ENCODE peak calls at places on chromosomes 13 and 19, in nine cellular contexts. One of them, this sample, is unnamed.

GRCh38 chr13:53141336-53141735 is 112.7 kb downstream of the OLFM4 start:
- DNase-seq in ascending aorta: no peak
- DNase-seq in heart left ventricle: no peak
- DNase-seq in omental fat pad: no peak
- DNase-seq in cardiac muscle cell: no peak
- DNase-seq in CD4-positive, alpha-beta T cell: no peak
- DNase-seq in upper lobe of right lung: no peak
- DNase-seq in dorsolateral prefrontal cortex: no peak
- DNase-seq in epithelial cell of esophagus: no peak
- DNase-seq in this sample: no peak

GRCh38 chr13:39779337-39780270 is 124.1 kb downstream of the COG6 start:
- DNase-seq in dorsolateral prefrontal cortex: no peak
- DNase-seq in heart left ventricle: no peak
- DNase-seq in upper lobe of right lung: no peak
- DNase-seq in CD4-positive, alpha-beta T cell: peak
- DNase-seq in ascending aorta: no peak
- DNase-seq in cardiac muscle cell: no peak
- DNase-seq in epithelial cell of esophagus: peak
- DNase-seq in omental fat pad: no peak
- DNase-seq in this sample: no peak

GRCh38 chr19:11964496-11964857 is 363 bp upstream of the ZNF763 start:
- DNase-seq in heart left ventricle: no peak
- DNase-seq in dorsolateral prefrontal cortex: no peak
- DNase-seq in upper lobe of right lung: peak
- DNase-seq in CD4-positive, alpha-beta T cell: no peak
- DNase-seq in epithelial cell of esophagus: no peak
- DNase-seq in ascending aorta: no peak
- DNase-seq in cardiac muscle cell: no peak
- DNase-seq in omental fat pad: no peak
- DNase-seq in this sample: no peak

GRCh38 chr19:14661372-14661924 is 13.2 kb downstream of the ADGRE3 start:
- DNase-seq in heart left ventricle: no peak
- DNase-seq in dorsolateral prefrontal cortex: no peak
- DNase-seq in omental fat pad: no peak
- DNase-seq in ascending aorta: no peak
- DNase-seq in CD4-positive, alpha-beta T cell: no peak
- DNase-seq in upper lobe of right lung: no peak
- DNase-seq in epithelial cell of esophagus: no peak
- DNase-seq in cardiac muscle cell: no peak
- DNase-seq in this sample: no peak

GRCh38 chr13:99356216-99357089 is 49.3 kb upstream of the GPR183 start:
- DNase-seq in omental fat pad: no peak
- DNase-seq in heart left ventricle: peak
- DNase-seq in ascending aorta: peak
- DNase-seq in cardiac muscle cell: no peak
- DNase-seq in upper lobe of right lung: no peak
- DNase-seq in CD4-positive, alpha-beta T cell: peak
- DNase-seq in epithelial cell of esophagus: no peak
- DNase-seq in dorsolateral prefrontal cortex: no peak
- DNase-seq in this sample: no peak

GRCh38 chr19:33781536-33781935 is 15.1 kb upstream of the KCTD15 start:
- DNase-seq in heart left ventricle: no peak
- DNase-seq in CD4-positive, alpha-beta T cell: no peak
- DNase-seq in cardiac muscle cell: no peak
- DNase-seq in dorsolateral prefrontal cortex: no peak
- DNase-seq in epithelial cell of esophagus: no peak
- DNase-seq in ascending aorta: no peak
- DNase-seq in omental fat pad: no peak
- DNase-seq in upper lobe of right lung: no peak
- DNase-seq in this sample: no peak

GRCh38 chr19:40959338-40959737 is 31.7 kb upstream of the CYP2B6 start:
- DNase-seq in omental fat pad: no peak
- DNase-seq in CD4-positive, alpha-beta T cell: no peak
- DNase-seq in dorsolateral prefrontal cortex: no peak
- DNase-seq in epithelial cell of esophagus: no peak
- DNase-seq in heart left ventricle: no peak
- DNase-seq in cardiac muscle cell: no peak
- DNase-seq in ascending aorta: no peak
- DNase-seq in upper lobe of right lung: no peak
- DNase-seq in this sample: no peak

GRCh38 chr19:13057147-13057572 is 45.5 kb downstream of the LYL1 start:
- DNase-seq in cardiac muscle cell: no peak
- DNase-seq in omental fat pad: no peak
- DNase-seq in dorsolateral prefrontal cortex: no peak
- DNase-seq in upper lobe of right lung: no peak
- DNase-seq in heart left ventricle: no peak
- DNase-seq in ascending aorta: no peak
- DNase-seq in CD4-positive, alpha-beta T cell: no peak
- DNase-seq in epithelial cell of esophagus: no peak
- DNase-seq in this sample: no peak

GRCh38 chr13:77521194-77521593 is 14.3 kb upstream of the SCEL start:
- DNase-seq in ascending aorta: no peak
- DNase-seq in epithelial cell of esophagus: peak
- DNase-seq in omental fat pad: no peak
- DNase-seq in heart left ventricle: no peak
- DNase-seq in dorsolateral prefrontal cortex: no peak
- DNase-seq in upper lobe of right lung: no peak
- DNase-seq in CD4-positive, alpha-beta T cell: no peak
- DNase-seq in cardiac muscle cell: no peak
- DNase-seq in this sample: no peak

GRCh38 chr19:1673645-1674292 is 21.4 kb upstream of the TCF3 start:
- DNase-seq in upper lobe of right lung: no peak
- DNase-seq in epithelial cell of esophagus: no peak
- DNase-seq in heart left ventricle: no peak
- DNase-seq in ascending aorta: no peak
- DNase-seq in CD4-positive, alpha-beta T cell: no peak
- DNase-seq in dorsolateral prefrontal cortex: no peak
- DNase-seq in omental fat pad: no peak
- DNase-seq in cardiac muscle cell: no peak
- DNase-seq in this sample: no peak

GRCh38 chr19:2097330-2098327 is 914 bp downstream of the IZUMO4 start:
- DNase-seq in epithelial cell of esophagus: no peak
- DNase-seq in heart left ventricle: peak
- DNase-seq in upper lobe of right lung: no peak
- DNase-seq in dorsolateral prefrontal cortex: no peak
- DNase-seq in omental fat pad: no peak
- DNase-seq in CD4-positive, alpha-beta T cell: peak
- DNase-seq in ascending aorta: no peak
- DNase-seq in cardiac muscle cell: no peak
- DNase-seq in this sample: no peak

GRCh38 chr19:14203258-14203657 is 2.7 kb downstream of the ADGRL1 start:
- DNase-seq in ascending aorta: no peak
- DNase-seq in heart left ventricle: no peak
- DNase-seq in omental fat pad: no peak
- DNase-seq in epithelial cell of esophagus: no peak
- DNase-seq in cardiac muscle cell: no peak
- DNase-seq in upper lobe of right lung: no peak
- DNase-seq in dorsolateral prefrontal cortex: no peak
- DNase-seq in CD4-positive, alpha-beta T cell: no peak
- DNase-seq in this sample: no peak

GRCh38 chr13:109205315-109205714 is 575.9 kb downstream of the MYO16 start:
- DNase-seq in heart left ventricle: no peak
- DNase-seq in dorsolateral prefrontal cortex: no peak
- DNase-seq in omental fat pad: no peak
- DNase-seq in epithelial cell of esophagus: no peak
- DNase-seq in ascending aorta: no peak
- DNase-seq in CD4-positive, alpha-beta T cell: no peak
- DNase-seq in cardiac muscle cell: no peak
- DNase-seq in upper lobe of right lung: no peak
- DNase-seq in this sample: no peak

DNA sequence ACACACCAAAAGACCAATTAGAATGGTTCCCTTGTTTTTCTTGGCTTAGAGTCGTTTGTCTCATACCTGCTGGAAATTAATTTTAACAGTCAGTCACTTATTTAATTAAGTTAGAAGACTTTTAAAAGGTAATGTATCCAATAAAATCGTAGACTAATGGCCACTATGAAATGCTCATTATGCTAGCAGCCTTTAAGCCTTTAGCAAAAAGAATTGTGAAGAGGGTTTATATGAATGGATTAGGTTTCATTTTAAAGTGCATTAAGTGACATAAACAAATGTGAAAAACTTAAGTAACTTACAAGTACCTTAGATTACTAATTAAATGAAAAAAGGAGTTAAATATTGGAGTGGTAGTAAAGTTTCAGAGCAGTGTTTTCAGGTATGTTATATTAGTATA is 139.6 kb downstream of the RXFP2 start:
- DNase-seq in ascending aorta: no peak
- DNase-seq in CD4-positive, alpha-beta T cell: no peak
- DNase-seq in cardiac muscle cell: no peak
- DNase-seq in dorsolateral prefrontal cortex: no peak
- DNase-seq in heart left ventricle: no peak
- DNase-seq in upper lobe of right lung: no peak
- DNase-seq in omental fat pad: no peak
- DNase-seq in epithelial cell of esophagus: no peak
- DNase-seq in this sample: no peak
- TF ChIP-seq CTCF in ascending aorta: no peak
- TF ChIP-seq CTCF in CD4-positive, alpha-beta T cell: no peak
- TF ChIP-seq CTCF in cardiac muscle cell: no peak
- TF ChIP-seq CTCF in dorsolateral prefrontal cortex: no peak
- TF ChIP-seq CTCF in heart left ventricle: no peak
- TF ChIP-seq CTCF in upper lobe of right lung: no peak
- TF ChIP-seq CTCF in omental fat pad: no peak
- TF ChIP-seq CTCF in epithelial cell of esophagus: no peak
- TF ChIP-seq CTCF in this sample: no peak

DNA sequence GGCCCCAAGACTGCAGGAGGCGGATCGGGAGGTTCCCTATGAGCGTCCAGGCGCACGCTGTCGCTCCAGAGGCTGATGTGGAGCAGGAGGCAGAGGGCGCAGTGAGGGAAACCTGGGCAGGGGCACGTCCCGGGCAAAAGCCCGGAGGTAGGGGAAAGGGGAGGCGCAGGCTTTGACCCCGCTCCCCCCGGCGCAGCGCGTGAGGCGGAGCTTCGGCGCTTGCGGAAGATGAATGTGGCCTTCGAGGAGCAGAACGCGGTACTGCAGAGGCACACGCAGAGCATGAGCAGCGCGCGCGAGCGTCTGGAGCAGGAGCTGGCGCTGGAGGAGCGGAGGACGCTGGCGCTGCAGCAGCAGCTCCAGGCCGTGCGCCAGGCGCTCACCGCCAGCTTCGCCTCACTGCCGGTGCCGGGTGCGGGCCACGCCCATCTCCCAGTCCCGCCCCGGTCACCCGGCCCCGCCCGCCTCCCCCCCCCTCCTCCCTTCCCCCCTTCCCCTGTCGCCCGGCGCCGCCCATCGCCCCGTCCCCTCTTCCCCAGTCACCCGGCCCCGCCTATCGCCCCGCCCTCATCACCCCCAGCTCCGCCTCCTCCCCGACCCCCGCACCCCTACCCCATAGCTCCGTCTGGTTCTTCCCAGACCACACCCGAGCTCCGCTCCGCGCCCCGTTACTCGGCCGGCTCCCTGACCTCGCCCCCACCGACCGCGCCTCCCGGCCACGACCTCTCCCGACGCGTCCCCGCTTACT is 4.1 kb downstream of the HMG20B start:
- DNase-seq in heart left ventricle: peak
- DNase-seq in CD4-positive, alpha-beta T cell: no peak
- DNase-seq in dorsolateral prefrontal cortex: peak
- DNase-seq in upper lobe of right lung: no peak
- DNase-seq in cardiac muscle cell: peak
- DNase-seq in omental fat pad: no peak
- DNase-seq in ascending aorta: no peak
- DNase-seq in epithelial cell of esophagus: peak
- DNase-seq in this sample: no peak
- TF ChIP-seq CTCF in heart left ventricle: no peak
- TF ChIP-seq CTCF in CD4-positive, alpha-beta T cell: no peak
- TF ChIP-seq CTCF in dorsolateral prefrontal cortex: peak
- TF ChIP-seq CTCF in upper lobe of right lung: no peak
- TF ChIP-seq CTCF in cardiac muscle cell: no peak
- TF ChIP-seq CTCF in omental fat pad: no peak
- TF ChIP-seq CTCF in ascending aorta: no peak
- TF ChIP-seq CTCF in epithelial cell of esophagus: no peak
- TF ChIP-seq CTCF in this sample: no peak

GRCh38 chr13:72137782-72138181 is 270.8 kb upstream of the DACH1 start:
- DNase-seq in dorsolateral prefrontal cortex: no peak
- DNase-seq in heart left ventricle: no peak
- DNase-seq in omental fat pad: no peak
- DNase-seq in epithelial cell of esophagus: no peak
- DNase-seq in CD4-positive, alpha-beta T cell: no peak
- DNase-seq in ascending aorta: no peak
- DNase-seq in upper lobe of right lung: no peak
- DNase-seq in cardiac muscle cell: no peak
- DNase-seq in this sample: no peak
- TF ChIP-seq CTCF in dorsolateral prefrontal cortex: no peak
- TF ChIP-seq CTCF in heart left ventricle: no peak
- TF ChIP-seq CTCF in omental fat pad: no peak
- TF ChIP-seq CTCF in epithelial cell of esophagus: no peak
- TF ChIP-seq CTCF in CD4-positive, alpha-beta T cell: no peak
- TF ChIP-seq CTCF in ascending aorta: no peak
- TF ChIP-seq CTCF in upper lobe of right lung: no peak
- TF ChIP-seq CTCF in cardiac muscle cell: no peak
- TF ChIP-seq CTCF in this sample: no peak

GRCh38 chr13:62014299-62014698 is 598.6 kb upstream of the PCDH20 start:
- DNase-seq in cardiac muscle cell: peak
- DNase-seq in epithelial cell of esophagus: peak
- DNase-seq in upper lobe of right lung: no peak
- DNase-seq in CD4-positive, alpha-beta T cell: no peak
- DNase-seq in dorsolateral prefrontal cortex: no peak
- DNase-seq in omental fat pad: no peak
- DNase-seq in heart left ventricle: no peak
- DNase-seq in ascending aorta: no peak
- DNase-seq in this sample: no peak
- TF ChIP-seq CTCF in cardiac muscle cell: no peak
- TF ChIP-seq CTCF in epithelial cell of esophagus: peak
- TF ChIP-seq CTCF in upper lobe of right lung: no peak
- TF ChIP-seq CTCF in CD4-positive, alpha-beta T cell: no peak
- TF ChIP-seq CTCF in dorsolateral prefrontal cortex: peak
- TF ChIP-seq CTCF in omental fat pad: no peak
- TF ChIP-seq CTCF in heart left ventricle: peak
- TF ChIP-seq CTCF in ascending aorta: no peak
- TF ChIP-seq CTCF in this sample: peak

This sample was measured in osteocyte.